ENCODE peak calls at places on chromosomes 13 and 19, in six cellular contexts. One of them, this sample, is unnamed. For H3K9me3, the result is how much of the 10 kb centered on the place peaks cover.

GRCh38 chr19:41932259-41933130 is 4.2 kb upstream of the ERFL start:
- DNase-seq in GM23248: no peak
- DNase-seq in SK-N-SH: peak
- DNase-seq in HepG2: no peak
- DNase-seq in K562: no peak
- DNase-seq in PC-3: no peak
- DNase-seq in this sample: no peak

GRCh38 chr13:103299079-103299478 is 232.9 kb upstream of the SLC10A2 start:
- DNase-seq in GM23248: no peak
- DNase-seq in SK-N-SH: no peak
- DNase-seq in HepG2: no peak
- DNase-seq in K562: no peak
- DNase-seq in PC-3: peak
- DNase-seq in this sample: no peak

GRCh38 chr19:8475005-8475404 is 27.4 kb downstream of the PRAM1 start:
- DNase-seq in GM23248: no peak
- DNase-seq in SK-N-SH: no peak
- DNase-seq in HepG2: no peak
- DNase-seq in K562: no peak
- DNase-seq in PC-3: no peak
- DNase-seq in this sample: no peak

GRCh38 chr13:99436013-99436412 is 65.3 kb upstream of the TM9SF2 start:
- DNase-seq in GM23248: no peak
- DNase-seq in SK-N-SH: no peak
- DNase-seq in HepG2: peak
- DNase-seq in K562: no peak
- DNase-seq in PC-3: peak
- DNase-seq in this sample: no peak

GRCh38 chr13:46982856-46983582 is 86.2 kb upstream of the HTR2A start:
- DNase-seq in GM23248: no peak
- DNase-seq in SK-N-SH: no peak
- DNase-seq in HepG2: no peak
- DNase-seq in K562: no peak
- DNase-seq in PC-3: no peak
- DNase-seq in this sample: no peak

GRCh38 chr19:17320435-17320834 is 11.1 kb downstream of the DDA1 start:
- DNase-seq in GM23248: no peak
- DNase-seq in SK-N-SH: no peak
- DNase-seq in HepG2: no peak
- DNase-seq in K562: no peak
- DNase-seq in PC-3: no peak
- DNase-seq in this sample: no peak

GRCh38 chr19:13207237-13208130 is 57.3 kb downstream of the IER2 start:
- DNase-seq in GM23248: peak
- DNase-seq in SK-N-SH: no peak
- DNase-seq in HepG2: no peak
- DNase-seq in K562: no peak
- DNase-seq in PC-3: no peak
- DNase-seq in this sample: no peak

GRCh38 chr13:89827552-89827951 is 1519.9 kb upstream of the MIR17HG start:
- DNase-seq in GM23248: no peak
- DNase-seq in SK-N-SH: no peak
- DNase-seq in HepG2: no peak
- DNase-seq in K562: no peak
- DNase-seq in PC-3: no peak
- DNase-seq in this sample: no peak

GRCh38 chr19:3274245-3275067 is 50.0 kb downstream of the CELF5 start:
- DNase-seq in GM23248: no peak
- DNase-seq in SK-N-SH: no peak
- DNase-seq in HepG2: no peak
- DNase-seq in K562: no peak
- DNase-seq in PC-3: no peak
- DNase-seq in this sample: no peak

GRCh38 chr19:16581145-16581970 is 9.1 kb upstream of the SLC35E1 start:
- DNase-seq in GM23248: peak
- DNase-seq in SK-N-SH: no peak
- DNase-seq in HepG2: no peak
- DNase-seq in K562: peak
- DNase-seq in PC-3: no peak
- DNase-seq in this sample: no peak

GRCh38 chr13:43407023-43407581 is 379.7 kb downstream of the ENOX1 start:
- DNase-seq in GM23248: no peak
- DNase-seq in SK-N-SH: no peak
- DNase-seq in HepG2: no peak
- DNase-seq in K562: no peak
- DNase-seq in PC-3: no peak
- DNase-seq in this sample: no peak

GRCh38 chr19:4109626-4109945 is 14.3 kb downstream of the MAP2K2 start:
- DNase-seq in GM23248: no peak
- DNase-seq in SK-N-SH: no peak
- DNase-seq in HepG2: no peak
- DNase-seq in K562: no peak
- DNase-seq in PC-3: no peak
- DNase-seq in this sample: no peak

GRCh38 chr19:6761053-6761676 is 6.1 kb downstream of the SH2D3A start:
- DNase-seq in GM23248: peak
- DNase-seq in SK-N-SH: peak
- DNase-seq in HepG2: peak
- DNase-seq in K562: peak
- DNase-seq in PC-3: peak
- DNase-seq in this sample: no peak

GRCh38 chr13:43085545-43085944 is 62.2 kb downstream of the DNAJC15 start:
- DNase-seq in GM23248: peak
- DNase-seq in SK-N-SH: peak
- DNase-seq in HepG2: no peak
- DNase-seq in K562: peak
- DNase-seq in PC-3: peak
- DNase-seq in this sample: peak

GRCh38 chr13:113897966-113898365 is 34.1 kb upstream of the GAS6 start:
- DNase-seq in GM23248: no peak
- DNase-seq in SK-N-SH: no peak
- DNase-seq in HepG2: no peak
- DNase-seq in K562: no peak
- DNase-seq in PC-3: peak
- DNase-seq in this sample: no peak

GRCh38 chr19:48616041-48616436 is 1.2 kb upstream of the FAM83E start:
- DNase-seq in GM23248: no peak
- DNase-seq in SK-N-SH: no peak
- DNase-seq in HepG2: no peak
- DNase-seq in K562: no peak
- DNase-seq in PC-3: no peak
- DNase-seq in this sample: no peak
- H3K9ac ChIP-seq in GM23248: peak
- H3K9ac ChIP-seq in SK-N-SH: no peak
- H3K9ac ChIP-seq in HepG2: no peak
- H3K9ac ChIP-seq in K562: peak
- H3K9ac ChIP-seq in PC-3: no peak
- H3K9ac ChIP-seq in this sample: no peak

GRCh38 chr19:22603518-22604440 is 30.3 kb upstream of the ZNF492 start:
- DNase-seq in GM23248: no peak
- DNase-seq in SK-N-SH: no peak
- DNase-seq in HepG2: no peak
- DNase-seq in K562: no peak
- DNase-seq in PC-3: no peak
- DNase-seq in this sample: no peak
- H3K9me3 ChIP-seq in GM23248: under half
- H3K9me3 ChIP-seq in SK-N-SH: under half
- H3K9me3 ChIP-seq in HepG2: half or more
- H3K9me3 ChIP-seq in K562: under half
- H3K9me3 ChIP-seq in PC-3: under half
- H3K9me3 ChIP-seq in this sample: under half

GRCh38 chr13:26048745-26049144 is 3.1 kb downstream of the SHISA2 start:
- DNase-seq in GM23248: no peak
- DNase-seq in SK-N-SH: peak
- DNase-seq in HepG2: no peak
- DNase-seq in K562: no peak
- DNase-seq in PC-3: no peak
- DNase-seq in this sample: no peak

GRCh38 chr13:26052136-26052736 is 420 bp upstream of the SHISA2 start:
- DNase-seq in GM23248: no peak
- DNase-seq in SK-N-SH: peak
- DNase-seq in HepG2: no peak
- DNase-seq in K562: no peak
- DNase-seq in PC-3: no peak
- DNase-seq in this sample: no peak

GRCh38 chr13:26053418-26053980 is 1.7 kb upstream of the SHISA2 start:
- DNase-seq in GM23248: no peak
- DNase-seq in SK-N-SH: no peak
- DNase-seq in HepG2: no peak
- DNase-seq in K562: no peak
- DNase-seq in PC-3: no peak
- DNase-seq in this sample: no peak

GRCh38 chr13:26050568-26051230 is 1.1 kb downstream of the SHISA2 start:
- DNase-seq in GM23248: peak
- DNase-seq in SK-N-SH: peak
- DNase-seq in HepG2: no peak
- DNase-seq in K562: no peak
- DNase-seq in PC-3: no peak
- DNase-seq in this sample: no peak

GRCh38 chr13:26051231-26052135 is at the start of gene SHISA2:
- DNase-seq in GM23248: peak
- DNase-seq in SK-N-SH: peak
- DNase-seq in HepG2: no peak
- DNase-seq in K562: no peak
- DNase-seq in PC-3: peak
- DNase-seq in this sample: no peak
- H3K27ac ChIP-seq in GM23248: no peak
- H3K27ac ChIP-seq in SK-N-SH: no peak
- H3K27ac ChIP-seq in HepG2: no peak
- H3K27ac ChIP-seq in K562: no peak
- H3K27ac ChIP-seq in PC-3: no peak
- H3K27ac ChIP-seq in this sample: no peak

GRCh38 chr13:30569901-30570576 is 47.7 kb upstream of the USPL1 start:
- DNase-seq in GM23248: peak
- DNase-seq in SK-N-SH: no peak
- DNase-seq in HepG2: peak
- DNase-seq in K562: peak
- DNase-seq in PC-3: peak
- DNase-seq in this sample: no peak
- H3K9ac ChIP-seq in GM23248: peak
- H3K9ac ChIP-seq in SK-N-SH: peak
- H3K9ac ChIP-seq in HepG2: no peak
- H3K9ac ChIP-seq in K562: no peak
- H3K9ac ChIP-seq in PC-3: no peak
- H3K9ac ChIP-seq in this sample: no peak

GRCh38 chr19:52956917-52957316 is 5.8 kb downstream of the ZNF816 start:
- DNase-seq in GM23248: no peak
- DNase-seq in SK-N-SH: no peak
- DNase-seq in HepG2: no peak
- DNase-seq in K562: no peak
- DNase-seq in PC-3: no peak
- DNase-seq in this sample: no peak
- H3K9me3 ChIP-seq in GM23248: under half
- H3K9me3 ChIP-seq in SK-N-SH: under half
- H3K9me3 ChIP-seq in HepG2: under half
- H3K9me3 ChIP-seq in K562: under half
- H3K9me3 ChIP-seq in PC-3: under half
- H3K9me3 ChIP-seq in this sample: under half

GRCh38 chr19:33050110-33050509 is 14.6 kb downstream of the RHPN2 start:
- DNase-seq in GM23248: no peak
- DNase-seq in SK-N-SH: no peak
- DNase-seq in HepG2: no peak
- DNase-seq in K562: no peak
- DNase-seq in PC-3: no peak
- DNase-seq in this sample: no peak

GRCh38 chr19:33052352-33052972 is 12.2 kb downstream of the RHPN2 start:
- DNase-seq in GM23248: peak
- DNase-seq in SK-N-SH: no peak
- DNase-seq in HepG2: peak
- DNase-seq in K562: no peak
- DNase-seq in PC-3: peak
- DNase-seq in this sample: no peak

GRCh38 chr19:33048806-33049676 is 15.6 kb downstream of the RHPN2 start:
- DNase-seq in GM23248: no peak
- DNase-seq in SK-N-SH: no peak
- DNase-seq in HepG2: no peak
- DNase-seq in K562: no peak
- DNase-seq in PC-3: peak
- DNase-seq in this sample: no peak

DNA sequence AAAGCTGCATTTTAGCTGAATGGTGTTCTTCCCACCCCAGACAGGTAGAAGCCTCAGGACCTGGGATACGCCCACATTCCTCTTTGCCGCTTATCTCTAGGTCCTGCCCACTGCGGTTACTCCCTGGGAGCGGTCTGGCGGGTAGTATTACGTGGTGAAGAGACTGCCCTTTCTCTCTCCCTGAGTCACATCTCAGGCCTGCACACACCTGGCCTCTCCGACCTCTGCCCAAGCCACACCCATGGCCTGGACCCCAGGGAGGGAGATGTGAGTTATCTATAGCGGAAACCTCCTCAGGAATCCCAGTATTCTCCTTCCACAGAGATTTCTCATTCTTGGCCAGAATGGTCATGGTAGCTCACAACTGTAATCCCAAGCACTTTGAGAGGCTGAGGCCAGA is 17.3 kb downstream of the RHPN2 start:
- DNase-seq in GM23248: no peak
- DNase-seq in SK-N-SH: no peak
- DNase-seq in HepG2: no peak
- DNase-seq in K562: peak
- DNase-seq in PC-3: peak
- DNase-seq in this sample: no peak
- H3K27ac ChIP-seq in GM23248: no peak
- H3K27ac ChIP-seq in SK-N-SH: no peak
- H3K27ac ChIP-seq in HepG2: no peak
- H3K27ac ChIP-seq in K562: no peak
- H3K27ac ChIP-seq in PC-3: peak
- H3K27ac ChIP-seq in this sample: no peak

This sample was measured in SK-N-MC.